ENCODE peak calls at places on chromosomes 2 and 18, in four cellular contexts. U is K562, Z is HepG2, X is GM12878. P is an unnamed sample.

GRCh38 chr2:203596183-203596582 is 61.1 kb upstream of the RAPH1 start:
- DNase-seq in U (no peak), X (no peak), Z (no peak), P (no peak)

GRCh38 chr2:160035125-160035524 is 27.3 kb downstream of the PLA2R1 start:
- DNase-seq in Z (no peak), U (no peak), X (no peak), P (no peak)

GRCh38 chr2:44077942-44078511 is 82.2 kb upstream of the LRPPRC start:
- DNase-seq in Z (no peak), X (no peak), U (no peak), P (no peak)

GRCh38 chr2:46547223-46548102 is 68.1 kb downstream of the TMEM247 start:
- DNase-seq in U (no peak), Z (peak; percentile 91), X (no peak), P (no peak)

GRCh38 chr2:146952691-146953090 is 892.1 kb upstream of the ACVR2A start:
- DNase-seq in U (no peak), Z (no peak), X (no peak), P (no peak)

GRCh38 chr2:74065456-74065855 is 80.7 kb downstream of the TET3 start:
- DNase-seq in X (no peak), Z (no peak), U (no peak), P (no peak)

GRCh38 chr18:57430166-57430958 is 4.8 kb upstream of the ONECUT2 start:
- DNase-seq in Z (no peak), X (no peak), U (peak; percentile 2), P (no peak)

GRCh38 chr2:107721178-107721577 is 105.5 kb upstream of the RGPD4 start:
- DNase-seq in X (no peak), U (no peak), Z (no peak), P (no peak)

GRCh38 chr2:101253013-101253712 is 477 bp downstream of the CNOT11 start:
- DNase-seq in U (peak; percentile 73), Z (no peak), X (no peak), P (peak; percentile 71)

GRCh38 chr2:12507295-12507694 is 209.4 kb upstream of the TRIB2 start:
- DNase-seq in Z (no peak), X (peak; percentile 76), U (no peak), P (no peak)

GRCh38 chr2:8534729-8535397 is 147.0 kb upstream of the ID2 start:
- DNase-seq in X (no peak), U (peak; percentile 37), Z (peak; percentile 48), P (no peak)

GRCh38 chr2:126527836-126528490 is 128.0 kb upstream of the GYPC start:
- DNase-seq in X (peak; percentile 11), Z (peak; percentile 50), U (peak; percentile 47), P (peak; percentile 3)

GRCh38 chr2:191357682-191358081 is 112.5 kb downstream of the MYO1B start:
- DNase-seq in X (no peak), U (no peak), Z (no peak), P (no peak)

GRCh38 chr2:213229814-213230213 is 54.5 kb upstream of the SPAG16 start:
- DNase-seq in U (no peak), Z (peak; percentile 42), X (no peak), P (no peak)

GRCh38 chr2:227460079-227460485 is 11.9 kb upstream of the AGFG1 start:
- DNase-seq in U (no peak), X (no peak), Z (no peak), P (no peak)

GRCh38 chr2:54015809-54016703 is 45.3 kb upstream of the PSME4 start:
- DNase-seq in X (no peak), Z (peak; percentile 73), U (no peak), P (peak; percentile 61)

GRCh38 chr2:95359035-95359434 is 43.5 kb upstream of the FAHD2A start:
- DNase-seq in Z (no peak), X (no peak), U (no peak), P (no peak)

GRCh38 chr2:47041065-47041464 is 114.0 kb downstream of the STPG4 start:
- DNase-seq in X (no peak), Z (no peak), U (no peak), P (no peak)

GRCh38 chr2:119694994-119695521 is 16.1 kb downstream of the TMEM177 start:
- DNase-seq in Z (peak; percentile 66), X (no peak), U (no peak), P (no peak)

GRCh38 chr18:2310824-2311349 is 260.4 kb downstream of the METTL4 start:
- DNase-seq in U (no peak), X (no peak), Z (no peak), P (no peak)

GRCh38 chr2:121475811-121476571 is 54.7 kb upstream of the RNU4ATAC start:
- DNase-seq in Z (peak; percentile 21), U (no peak), X (no peak), P (no peak)

GRCh38 chr2:241312082-241312481 is 3.4 kb downstream of the HDLBP start:
- DNase-seq in Z (no peak), X (no peak), U (no peak), P (no peak)

GRCh38 chr18:27394687-27395086 is 209.6 kb upstream of the CHST9 start:
- DNase-seq in U (no peak), X (no peak), Z (no peak), P (no peak)

GRCh38 chr18:21979171-21979560 is 190.2 kb upstream of the GATA6 start:
- DNase-seq in X (no peak), U (no peak), Z (peak; percentile 75), P (no peak)

GRCh38 chr2:83933743-83934142 is 525.3 kb downstream of the SUCLG1 start:
- DNase-seq in X (no peak), Z (no peak), U (no peak), P (no peak)

GRCh38 chr2:9234680-9235387 is 28.2 kb downstream of the ASAP2 start:
- DNase-seq in X (no peak), U (peak; percentile 37), Z (peak; percentile 96), P (peak; percentile 85)

GRCh38 chr2:58702302-58702696 is 461.2 kb upstream of the FANCL start:
- DNase-seq in X (no peak), Z (peak; percentile 17), U (no peak), P (no peak)

GRCh38 chr2:38653380-38653714 is 12.6 kb upstream of the GALM start:
- DNase-seq in X (no peak), Z (no peak), U (no peak), P (no peak)

GRCh38 chr2:230326453-230327417 is at the start of gene SP140L:
- DNase-seq in Z (peak; percentile 82), X (peak; percentile 55), U (peak; percentile 18), P (peak; percentile 55)

GRCh38 chr2:50401772-50402653 is 629.9 kb downstream of the NRXN1 start:
- DNase-seq in U (peak; percentile 22), Z (peak; percentile 46), X (no peak), P (peak; percentile 73)

GRCh38 chr2:178330175-178331021 is 120.6 kb downstream of the PRKRA start:
- DNase-seq in Z (no peak), U (no peak), X (no peak), P (no peak)

GRCh38 chr2:11698009-11698922 is 28.3 kb upstream of the NTSR2 start:
- DNase-seq in X (no peak), U (no peak), Z (peak; percentile 92), P (no peak)

GRCh38 chr18:79590191-79591039 is 89.2 kb upstream of the CTDP1 start:
- DNase-seq in X (no peak), Z (no peak), U (no peak), P (no peak)

GRCh38 chr2:172704072-172704936 is 31.3 kb upstream of the RAPGEF4 start:
- DNase-seq in Z (peak; percentile 55), U (peak; percentile 29), X (no peak), P (peak; percentile 38)

GRCh38 chr2:73925033-73925704 is 1.5 kb upstream of the DGUOK start:
- DNase-seq in Z (no peak), U (no peak), X (no peak), P (no peak)

GRCh38 chr2:19362652-19363473 is 4.4 kb upstream of the OSR1 start:
- DNase-seq in X (no peak), U (peak; percentile 72), Z (peak; percentile 79), P (peak; percentile 89)

GRCh38 chr2:166127217-166128155 is at the start of gene SCN1A:
- DNase-seq in Z (peak; percentile 89), X (no peak), U (peak; percentile 18), P (peak; percentile 43)

GRCh38 chr2:157504623-157505022 is 60.7 kb upstream of the CYTIP start:
- DNase-seq in U (no peak), Z (no peak), X (no peak), P (no peak)

DNA sequence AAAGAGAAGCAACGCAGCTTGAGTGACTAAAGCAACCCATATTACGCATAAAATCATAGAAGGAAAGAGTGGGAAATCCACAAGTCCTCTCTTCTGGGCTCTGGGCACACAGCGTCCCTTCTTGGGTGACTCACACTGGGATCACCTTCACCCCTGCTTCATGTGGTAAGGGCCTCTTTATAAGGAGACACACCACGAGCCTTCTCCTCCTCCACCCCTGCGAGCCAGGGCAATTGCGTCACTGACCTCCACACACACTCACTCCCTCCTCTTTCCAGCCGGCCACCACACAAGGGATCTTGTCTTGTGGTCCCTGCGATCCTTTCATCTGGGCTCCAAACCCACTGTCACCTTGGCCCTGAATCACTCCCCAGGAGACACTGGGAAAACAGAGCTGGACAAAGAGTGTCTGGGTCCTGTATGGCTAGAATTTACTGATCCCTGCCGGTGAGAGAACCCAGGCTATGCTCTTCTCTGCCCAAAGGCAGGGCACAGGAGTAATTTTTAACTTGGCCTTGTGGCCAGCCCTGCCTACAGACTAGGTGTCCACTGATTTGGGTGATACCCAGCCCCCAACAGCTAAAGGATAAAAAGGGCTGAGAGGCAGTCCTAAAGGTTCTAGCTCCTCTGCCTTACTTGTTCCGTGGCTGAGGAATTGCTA is 35.3 kb downstream of the NHEJ1 start:
- DNase-seq in Z (peak; percentile 77), X (no peak), U (peak; percentile 68), P (peak; percentile 57)
- TF ChIP-seq MAX in Z (peak; percentile 51), X (no peak), U (no peak), P (no peak)

GRCh38 chr2:189249901-189250300 is 70.3 kb upstream of the COL5A2 start:
- DNase-seq in U (no peak), Z (no peak), X (no peak), P (no peak)
- H3K4me3 ChIP-seq in U (no peak overlapping the region), Z (no peak overlapping the region), X (no peak overlapping the region), P (no peak overlapping the region)

DNA sequence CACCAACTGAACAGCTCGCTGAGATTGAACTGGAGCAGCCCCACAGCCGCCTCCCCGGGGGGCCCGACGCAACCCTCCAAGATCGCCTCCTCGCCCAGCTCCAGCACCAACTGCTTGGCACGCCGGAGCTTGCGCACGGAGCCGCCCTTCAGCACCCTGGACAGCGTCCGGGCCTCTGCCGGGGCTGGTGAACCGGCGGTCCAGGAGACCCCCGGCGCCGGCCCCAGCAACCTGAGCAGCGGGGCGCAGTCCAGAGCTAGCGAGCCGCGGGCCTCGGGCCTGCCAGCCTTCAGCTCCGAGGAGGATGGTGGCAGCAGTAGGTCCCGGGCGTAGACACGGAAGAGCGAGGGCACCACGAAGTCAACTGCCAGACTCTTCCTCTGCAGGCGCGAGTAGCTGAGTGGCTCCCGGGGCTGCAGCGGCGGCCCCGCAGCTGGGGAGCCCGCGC is 1.2 kb downstream of the ALK start:
- DNase-seq in X (no peak), Z (no peak), U (peak; percentile 65), P (peak; percentile 27)
- TF ChIP-seq JUNB in X (no peak), Z (no peak), U (no peak), P (no peak)

GRCh38 chr2:237404413-237404812 is 9.6 kb downstream of the COL6A3 start:
- DNase-seq in U (no peak), Z (no peak), X (no peak), P (no peak)

GRCh38 chr2:237408280-237408679 is 5.7 kb downstream of the COL6A3 start:
- DNase-seq in U (no peak), Z (no peak), X (no peak), P (no peak)

GRCh38 chr2:237405605-237406004 is 8.4 kb downstream of the COL6A3 start:
- DNase-seq in U (no peak), X (no peak), Z (no peak), P (no peak)

GRCh38 chr2:237405006-237405559 is 8.9 kb downstream of the COL6A3 start:
- DNase-seq in Z (no peak), X (no peak), U (no peak), P (no peak)

GRCh38 chr2:237407734-237408133 is 6.2 kb downstream of the COL6A3 start:
- DNase-seq in Z (no peak), U (no peak), X (no peak), P (no peak)
- TF ChIP-seq MAX in Z (no peak), U (no peak), X (no peak), P (no peak)